ENCODE peak calls at places on chromosomes 7 and 10, in eight cellular contexts. N is stimulated activated CD8-positive, alpha-beta memory T cell treated with anti-CD3 and anti-CD28 coated beads, Interleukin-15, amount 100 ng/mL, for 1 hour; R is CD4-positive, alpha-beta T cell; T is left lung; Q is DND-41; L is MM.1S; I is IMR-90; Y is lower leg skin. M is an unnamed sample.

GRCh38 chr7:56105508-56105907 is 768 bp downstream of the CHCHD2 start:
- DNase-seq in Q (peak), T (no peak), Y (no peak), I (peak), R (no peak), N (no peak), L (peak), M (no peak)

GRCh38 chr7:139783647-139784385 is 6.0 kb upstream of the HIPK2 start:
- DNase-seq in R (no peak), L (peak), Q (no peak), Y (no peak), I (no peak), T (no peak), N (no peak), M (no peak)

GRCh38 chr10:32941357-32941756 is 16.7 kb downstream of the ITGB1 start:
- DNase-seq in T (no peak), I (no peak), L (no peak), N (no peak), Q (no peak), Y (no peak), R (no peak), M (no peak)

GRCh38 chr7:90173127-90173844 is 19.0 kb downstream of the STEAP1 start:
- DNase-seq in T (no peak), Y (no peak), L (peak), I (peak), R (no peak), N (no peak), Q (no peak), M (no peak)

GRCh38 chr7:123151443-123151842 is 48.3 kb downstream of the SLC13A1 start:
- DNase-seq in I (no peak), T (no peak), N (no peak), L (no peak), Q (no peak), R (no peak), Y (no peak), M (no peak)

GRCh38 chr7:26958834-26959233 is 94.4 kb upstream of the SKAP2 start:
- DNase-seq in R (no peak), I (peak), N (no peak), T (no peak), Q (no peak), L (no peak), Y (no peak), M (no peak)

GRCh38 chr7:67843001-67843400 is 846.4 kb downstream of the TYW1 start:
- DNase-seq in N (no peak), R (no peak), Q (no peak), L (no peak), T (no peak), Y (no peak), I (no peak), M (no peak)

GRCh38 chr10:79159785-79160184 is 91.0 kb downstream of the ZMIZ1 start:
- DNase-seq in L (no peak), R (no peak), N (no peak), I (peak), Q (no peak), Y (no peak), T (no peak), M (no peak)

GRCh38 chr7:6497637-6497905 is 49.8 kb upstream of the DAGLB start:
- DNase-seq in Q (no peak), I (no peak), N (no peak), R (no peak), Y (no peak), L (no peak), T (no peak), M (no peak)

GRCh38 chr7:16697507-16698199 is 51.7 kb downstream of the BZW2 start:
- DNase-seq in N (no peak), Y (no peak), I (peak), T (no peak), R (no peak), L (no peak), Q (no peak), M (no peak)

GRCh38 chr7:40316176-40316575 is 181.4 kb downstream of the SUGCT start:
- DNase-seq in N (no peak), R (no peak), I (peak), L (no peak), T (no peak), Q (no peak), Y (no peak), M (no peak)

GRCh38 chr10:11205026-11205772 is 187.5 kb downstream of the CELF2 start:
- DNase-seq in R (no peak), T (no peak), I (peak), N (no peak), Y (no peak), Q (no peak), L (no peak), M (no peak)

GRCh38 chr10:131002031-131002861 is 309.3 kb downstream of the TCERG1L start:
- DNase-seq in N (no peak), Y (peak), T (no peak), R (no peak), L (no peak), I (no peak), Q (no peak), M (no peak)

GRCh38 chr10:103784723-103785418 is 70.5 kb downstream of the SH3PXD2A start:
- DNase-seq in I (no peak), Y (no peak), R (no peak), T (peak), Q (no peak), L (no peak), N (no peak), M (no peak)

GRCh38 chr10:124745678-124746077 is 1.5 kb upstream of the FAM53B start:
- DNase-seq in Q (no peak), I (peak), T (no peak), Y (no peak), N (no peak), L (peak), R (no peak), M (peak)

GRCh38 chr10:69479241-69479730 is 28.0 kb downstream of the TSPAN15 start:
- DNase-seq in L (no peak), I (no peak), N (no peak), T (no peak), Q (no peak), R (no peak), Y (no peak), M (no peak)

GRCh38 chr10:32893431-32893830 is 64.6 kb downstream of the ITGB1 start:
- DNase-seq in L (no peak), T (no peak), R (no peak), N (no peak), Y (no peak), I (no peak), Q (no peak), M (no peak)

GRCh38 chr10:95485030-95485429 is 76.1 kb downstream of the SORBS1 start:
- DNase-seq in I (no peak), N (no peak), Y (no peak), L (no peak), Q (no peak), T (no peak), R (no peak), M (no peak)

GRCh38 chr7:108824840-108825540 is 255.3 kb downstream of the DNAJB9 start:
- DNase-seq in N (no peak), T (no peak), Q (no peak), L (no peak), R (no peak), I (peak), Y (no peak), M (no peak)

GRCh38 chr7:518630-519428 is 817 bp downstream of the PDGFA start:
- DNase-seq in Q (peak), I (peak), T (peak), N (no peak), R (peak), L (no peak), Y (peak), M (peak)

GRCh38 chr10:67836491-67836890 is 1.5 kb downstream of the DNAJC12 start:
- DNase-seq in Y (no peak), I (no peak), L (no peak), Q (no peak), R (no peak), N (no peak), T (no peak), M (no peak)

GRCh38 chr7:100089458-100090201 is 861 bp downstream of the COPS6 start:
- DNase-seq in T (no peak), Q (no peak), R (no peak), N (no peak), L (no peak), I (peak), Y (no peak), M (no peak)